ENCODE peak calls at places on chromosomes 2 and 18, in seven cellular contexts. N is stimulated activated memory B cell treated with anti-CD40 and anti-IgM and Interleukin-4, amounts not matched to agents 10 μg/mL and 1 μg/mL and 100 μg/mL, for 72 hours; V is heart right ventricle; S is activated CD8-positive, alpha-beta T cell treated with anti-CD3 and anti-CD28 coated beads for 36 hours; F is CD4-positive, CD25-positive, alpha-beta regulatory T cell; J is Right ventricle myocardium inferior; P is right cardiac atrium. L is an unnamed sample.

GRCh38 chr18:34194239-34194638 is 30.5 kb downstream of the NOL4 start:
- ATAC-seq in N (no peak), V (no peak), S (no peak), F (no peak), J (no peak), P (no peak), L (no peak)

GRCh38 chr2:67571785-67572718 is 174.9 kb downstream of the ETAA1 start:
- ATAC-seq in N (no peak), V (no peak), S (no peak), F (no peak), J (peak), P (no peak), L (no peak)

GRCh38 chr18:13435596-13436333 is 217.2 kb downstream of the LDLRAD4 start:
- ATAC-seq in N (no peak), V (peak), S (peak), F (peak), J (no peak), P (no peak), L (peak)

GRCh38 chr18:48827321-48828200 is 123.2 kb downstream of the SMAD7 start:
- ATAC-seq in N (no peak), V (peak), S (no peak), F (no peak), J (peak), P (peak), L (no peak)

GRCh38 chr18:14978962-14979535 is 231.1 kb downstream of the ANKRD30B start:
- ATAC-seq in N (no peak), V (no peak), S (no peak), F (no peak), J (no peak), P (no peak), L (no peak)

GRCh38 chr2:98579926-98580325 is 28.4 kb downstream of the COA5 start:
- ATAC-seq in N (no peak), V (no peak), S (no peak), F (no peak), J (no peak), P (no peak), L (no peak)

GRCh38 chr2:138512672-138513071 is 11.1 kb downstream of the SPOPL start:
- ATAC-seq in N (no peak), V (no peak), S (no peak), F (no peak), J (no peak), P (no peak), L (no peak)

GRCh38 chr2:202104286-202104870 is 31.3 kb downstream of the KIAA2012 start:
- ATAC-seq in N (no peak), V (no peak), S (peak), F (no peak), J (no peak), P (no peak), L (peak)

GRCh38 chr2:676647-677055 is 555 bp downstream of the TMEM18 start:
- ATAC-seq in N (peak), V (peak), S (peak), F (peak), J (peak), P (peak), L (peak)

GRCh38 chr2:237154050-237154638 is 68.5 kb downstream of the COPS8 start:
- ATAC-seq in N (no peak), V (no peak), S (peak), F (no peak), J (no peak), P (no peak), L (no peak)